ENCODE peak calls at places on chromosomes 16 and 17, in ten cellular contexts. P is cardiac muscle cell, H is mesothelial cell of epicardium, F is D721Med, E is adrenal gland, D is GM23338, W is endothelial cell of umbilical vein, V is HFF-Myc, C is lower leg skin, R is neural progenitor cell. T is an unnamed sample.

GRCh38 chr17:63647065-63647725 is 25.0 kb downstream of the MAP3K3 start:
- DNase-seq in P (no peak), H (no peak), F (no peak), E (no peak), D (no peak), W (no peak), V (no peak), C (no peak), R (no peak), T (peak)

GRCh38 chr16:16164244-16164643 is 59.0 kb downstream of the ABCC6 start:
- DNase-seq in P (no peak), H (no peak), F (no peak), E (no peak), D (no peak), W (no peak), V (no peak), C (no peak), R (no peak), T (no peak)

GRCh38 chr17:44312396-44313104 is 4.1 kb downstream of the RUNDC3A start:
- DNase-seq in P (no peak), H (no peak), F (no peak), E (no peak), D (no peak), W (no peak), V (no peak), C (no peak), R (no peak), T (no peak)

GRCh38 chr16:11105038-11105903 is 150.7 kb downstream of the SOCS1 start:
- DNase-seq in P (no peak), H (no peak), F (no peak), E (peak), D (no peak), W (peak), V (peak), C (no peak), R (no peak), T (peak)

GRCh38 chr17:76240461-76241204 is at the start of gene RNF157:
- DNase-seq in P (peak), H (peak), F (peak), E (peak), D (peak), W (peak), V (no peak), C (peak), R (peak), T (peak)

GRCh38 chr17:44084131-44084538 is 13.6 kb downstream of the G6PC3 start:
- DNase-seq in P (no peak), H (no peak), F (peak), E (no peak), D (peak), W (no peak), V (no peak), C (no peak), R (peak), T (no peak)

GRCh38 chr16:11799509-11800384 is 2.7 kb upstream of the ZC3H7A start:
- DNase-seq in P (no peak), H (no peak), F (no peak), E (no peak), D (no peak), W (no peak), V (no peak), C (no peak), R (no peak), T (no peak)

GRCh38 chr17:53924530-53925455 is 102.1 kb downstream of the KIF2B start:
- DNase-seq in P (no peak), H (no peak), F (no peak), E (no peak), D (peak), W (no peak), V (no peak), C (no peak), R (peak), T (peak)

GRCh38 chr16:64132686-64133085 is 989.2 kb downstream of the CDH11 start:
- DNase-seq in P (no peak), H (no peak), F (no peak), E (no peak), D (no peak), W (no peak), V (no peak), C (no peak), R (no peak), T (no peak)

GRCh38 chr16:29811896-29812665 is at the start of gene PRRT2:
- DNase-seq in P (peak), H (peak), F (peak), E (peak), D (peak), W (peak), V (no peak), C (peak), R (peak), T (peak)

GRCh38 chr16:72064361-72064894 is 1.4 kb downstream of the HPR start:
- DNase-seq in P (no peak), H (no peak), F (no peak), E (no peak), D (no peak), W (no peak), V (no peak), C (no peak), R (no peak), T (no peak)

DNA sequence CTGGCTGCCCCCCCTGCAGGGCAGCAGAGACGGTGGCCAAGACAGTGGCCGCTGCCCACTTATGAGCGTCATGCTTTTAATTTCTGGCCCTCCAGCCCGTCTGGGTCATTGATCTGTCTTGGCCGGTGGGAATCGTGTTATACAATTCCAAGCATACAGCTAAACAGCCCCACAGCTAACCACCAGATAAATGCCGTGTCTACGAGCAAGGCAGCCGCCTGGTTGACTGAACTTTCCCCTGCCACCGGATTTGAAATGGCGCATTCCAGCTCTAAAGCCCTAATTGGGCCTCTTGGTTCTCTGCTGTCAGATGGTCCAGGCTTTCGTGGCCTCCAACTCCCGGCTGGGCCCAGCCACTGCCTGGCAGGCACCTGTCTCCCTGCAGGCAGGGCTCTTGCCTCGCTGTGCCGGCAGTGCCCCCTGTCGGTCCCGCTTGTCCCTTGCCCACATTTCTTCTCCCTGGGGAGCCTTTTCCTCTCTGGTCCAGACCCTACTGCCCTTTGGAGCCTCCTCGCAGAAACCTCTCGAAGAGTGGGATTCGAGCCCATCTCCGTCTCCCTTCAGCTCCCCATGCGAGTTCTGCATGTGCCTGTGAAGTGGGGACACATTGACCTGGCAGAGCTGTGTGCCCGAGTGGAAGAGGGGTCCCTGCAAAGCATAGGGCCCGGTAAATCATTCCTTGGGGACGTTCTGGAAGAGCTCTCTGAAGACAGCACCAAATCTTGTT is 1.8 kb upstream of the RBFOX3 start:
- DNase-seq in P (peak), H (peak), F (no peak), E (peak), D (peak), W (peak), V (no peak), C (no peak), R (peak), T (peak)
- TF ChIP-seq CTCF in P (peak), H (peak), F (peak), E (no peak), D (peak), W (peak), V (peak), C (no peak), R (peak), T (peak)

GRCh38 chr17:73192894-73193701 is at the start of gene COG1:
- DNase-seq in P (peak), H (peak), F (peak), E (peak), D (peak), W (peak), V (no peak), C (peak), R (peak), T (peak)
- TF ChIP-seq CTCF in P (no peak), H (no peak), F (no peak), E (no peak), D (no peak), W (no peak), V (no peak), C (no peak), R (peak), T (no peak)

GRCh38 chr17:73359255-73359816 is 47.5 kb upstream of the CDC42EP4 start:
- DNase-seq in P (no peak), H (no peak), F (no peak), E (no peak), D (no peak), W (no peak), V (no peak), C (no peak), R (no peak), T (no peak)
- TF ChIP-seq CTCF in P (no peak), H (no peak), F (no peak), E (no peak), D (no peak), W (no peak), V (no peak), C (no peak), R (no peak), T (no peak)

GRCh38 chr17:14510136-14510535 is 209.3 kb downstream of the HS3ST3B1 start:
- DNase-seq in P (no peak), H (no peak), F (no peak), E (no peak), D (no peak), W (no peak), V (peak), C (no peak), R (no peak), T (no peak)
- TF ChIP-seq CTCF in P (no peak), H (no peak), F (no peak), E (no peak), D (no peak), W (no peak), V (no peak), C (no peak), R (no peak), T (no peak)

GRCh38 chr17:1026599-1026975 is 29.7 kb downstream of the TIMM22 start:
- DNase-seq in P (no peak), H (no peak), F (no peak), E (no peak), D (no peak), W (no peak), V (no peak), C (no peak), R (no peak), T (no peak)
- TF ChIP-seq CTCF in P (no peak), H (no peak), F (no peak), E (no peak), D (no peak), W (no peak), V (no peak), C (no peak), R (no peak), T (no peak)

DNA sequence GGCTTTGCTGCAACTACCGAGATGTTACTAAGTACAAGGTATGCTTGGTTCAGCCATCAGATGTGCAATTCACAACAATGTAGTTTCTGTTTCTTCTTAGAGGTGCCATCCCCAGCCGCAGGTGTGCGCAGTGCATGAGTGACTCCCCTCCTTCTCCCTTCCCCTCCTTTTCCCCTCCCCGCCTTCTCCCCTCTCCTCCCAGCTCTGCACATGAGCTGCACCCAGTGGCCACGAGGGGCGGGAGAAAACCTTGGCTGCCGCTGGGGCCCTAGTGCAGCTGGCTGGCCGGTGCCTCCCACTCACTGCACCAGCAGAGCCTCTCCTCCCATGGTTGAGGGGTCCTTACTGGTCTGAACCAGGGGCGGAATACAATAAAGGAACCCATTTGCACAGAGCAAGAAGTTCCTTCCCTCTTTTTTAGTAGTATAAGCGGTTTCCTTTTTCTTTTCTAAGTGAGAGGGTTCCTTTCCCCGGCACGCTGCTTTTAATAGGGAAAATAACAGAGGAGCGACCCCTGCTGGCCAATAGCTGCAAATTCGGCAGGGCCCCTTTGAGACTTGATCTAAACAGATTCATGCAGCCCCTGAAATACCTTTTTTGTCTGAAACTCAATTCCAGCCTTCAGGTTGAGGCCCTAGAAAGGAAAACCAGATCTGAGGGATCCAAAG is 7.8 kb upstream of the CCL15 start:
- DNase-seq in P (no peak), H (peak), F (no peak), E (no peak), D (peak), W (peak), V (no peak), C (no peak), R (no peak), T (no peak)
- TF ChIP-seq CTCF in P (peak), H (peak), F (peak), E (no peak), D (peak), W (peak), V (peak), C (no peak), R (peak), T (peak)

DNA sequence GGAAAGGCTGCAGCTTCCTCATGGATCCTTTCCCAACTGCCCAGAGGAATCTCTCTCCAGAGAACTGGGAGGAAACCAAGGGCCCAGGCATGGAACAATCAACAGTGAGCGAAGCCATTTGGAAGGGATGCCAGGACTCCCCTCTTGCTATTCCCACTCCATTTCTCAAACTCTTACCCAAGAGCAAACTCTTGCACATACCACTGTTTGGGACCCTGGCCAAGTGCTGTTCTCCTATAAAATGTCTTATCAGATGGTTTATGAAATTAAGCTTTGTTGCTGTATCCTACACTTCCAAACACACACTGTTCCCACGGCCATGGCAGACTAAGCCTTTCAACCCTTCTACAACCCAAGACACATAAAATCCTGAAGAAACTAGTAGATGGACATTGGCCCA is 48.3 kb upstream of the AXIN2 start:
- DNase-seq in P (no peak), H (no peak), F (no peak), E (peak), D (no peak), W (no peak), V (no peak), C (no peak), R (no peak), T (no peak)
- TF ChIP-seq CTCF in P (no peak), H (no peak), F (no peak), E (no peak), D (no peak), W (no peak), V (no peak), C (no peak), R (no peak), T (no peak)

DNA sequence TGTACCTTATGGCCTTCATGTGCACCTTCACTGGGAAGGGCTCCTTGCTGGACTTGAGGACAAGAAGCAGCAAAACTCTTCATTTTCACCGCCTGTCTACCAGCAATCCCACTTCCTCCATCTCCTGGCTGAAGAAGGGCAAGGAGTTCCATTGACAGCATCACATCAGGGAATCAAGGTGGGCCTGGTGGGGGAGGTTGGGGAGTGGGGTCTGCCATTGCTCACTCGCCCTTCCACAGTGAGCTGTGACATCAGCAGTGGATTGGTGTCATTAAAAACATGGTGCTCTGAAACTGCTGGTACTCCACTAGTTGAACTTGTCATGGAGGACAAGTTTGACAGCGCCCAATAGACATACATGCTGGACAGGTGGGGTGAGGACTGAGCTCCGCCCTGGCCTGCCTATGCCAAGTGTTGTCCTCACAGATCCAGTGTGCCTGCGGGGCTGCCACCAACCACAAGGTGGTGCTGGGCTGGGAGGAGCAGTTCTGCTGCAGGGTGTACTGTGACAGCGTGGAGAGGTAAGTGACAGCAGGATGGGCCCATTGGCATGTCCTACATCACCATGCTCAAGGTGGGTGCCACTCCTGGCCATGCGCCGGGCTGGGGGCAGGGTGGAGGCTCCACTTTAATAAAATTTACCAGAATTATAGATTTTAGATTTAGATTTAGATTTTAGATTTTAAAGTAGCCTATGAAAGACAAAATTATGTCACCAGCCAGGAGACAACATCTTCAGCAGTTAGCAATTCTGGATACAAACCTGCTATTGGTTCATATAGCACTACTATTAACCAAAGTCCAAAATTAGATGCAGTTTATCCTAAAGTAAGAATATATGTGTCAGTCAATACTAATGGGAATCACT is 1729.1 kb downstream of the TP53TG3F start:
- DNase-seq in P (no peak), H (no peak), F (no peak), E (no peak), D (peak), W (no peak), V (no peak), C (peak), R (no peak), T (no peak)
- TF ChIP-seq CTCF in P (no peak), H (no peak), F (no peak), E (no peak), D (no peak), W (no peak), V (no peak), C (no peak), R (no peak), T (no peak)

DNA sequence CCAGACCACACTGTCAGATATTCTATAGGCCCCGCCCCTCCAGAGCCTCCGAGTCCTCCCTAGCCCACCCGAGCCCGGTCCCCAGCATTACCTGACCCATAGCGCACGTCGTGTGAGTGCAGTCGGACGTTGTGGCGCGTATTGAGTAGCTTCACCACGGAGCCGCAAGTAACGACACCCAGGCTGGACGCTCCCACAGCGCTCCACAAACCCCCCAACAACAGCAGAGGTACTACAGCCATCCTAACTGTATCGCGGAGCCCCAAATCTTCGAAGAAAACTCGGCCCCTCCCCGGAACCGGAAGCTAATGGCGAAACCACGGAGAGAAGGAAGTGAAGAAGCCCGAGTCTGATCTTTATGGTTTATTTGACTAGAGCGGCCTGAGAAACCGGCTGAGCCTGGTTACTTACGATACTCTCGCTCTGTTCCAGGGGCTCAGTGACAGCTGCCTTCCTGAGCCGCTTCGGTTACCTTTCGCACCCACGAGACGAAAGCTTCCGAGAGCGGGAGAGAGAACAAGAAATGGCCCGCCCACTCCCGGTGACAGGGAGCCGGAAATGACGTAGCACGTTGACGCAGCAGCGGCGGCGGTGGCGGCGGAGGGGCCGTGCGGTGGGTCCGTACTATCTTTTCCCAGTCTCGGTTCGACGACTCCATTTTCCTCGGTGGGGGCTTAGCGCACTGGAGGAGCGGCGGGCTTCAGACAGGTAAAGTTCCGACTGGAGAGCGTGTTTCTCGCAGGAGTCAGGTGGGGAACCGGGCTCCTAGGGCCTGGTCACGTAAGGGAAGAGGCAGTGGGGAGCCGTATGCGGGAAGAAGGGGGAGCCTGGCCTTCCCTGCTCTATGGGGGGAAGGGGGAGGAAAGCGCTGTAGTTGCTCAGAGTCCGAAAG is at the start of the genes SDF2 and SUPT6H:
- DNase-seq in P (peak), H (peak), F (peak), E (peak), D (peak), W (peak), V (no peak), C (peak), R (peak), T (peak)
- TF ChIP-seq CTCF in P (no peak), H (no peak), F (no peak), E (peak), D (no peak), W (no peak), V (no peak), C (no peak), R (peak), T (no peak)

T was measured in hepatocyte.